ENCODE peak calls at places on chromosomes 2 and 18, in seven cellular contexts. Z, M, C, K, Q, L and A are unnamed samples.

GRCh38 chr2:215137741-215138340 is 585 bp downstream of the ABCA12 start:
- DNase-seq in Z (peak), M (no peak), C (no peak), K (peak), Q (no peak), L (peak), A (no peak)

GRCh38 chr2:60764736-60765534 is 8.9 kb downstream of the PAPOLG start:
- DNase-seq in Z (no peak), M (no peak), C (no peak), K (peak), Q (no peak), L (peak), A (no peak)

GRCh38 chr2:136131961-136132839 is 14.3 kb upstream of the CXCR4 start:
- DNase-seq in Z (no peak), M (no peak), C (no peak), K (no peak), Q (no peak), L (no peak), A (peak)

GRCh38 chr2:197575987-197576386 is 60.1 kb downstream of the MOB4 start:
- DNase-seq in Z (no peak), M (peak), C (no peak), K (peak), Q (no peak), L (peak), A (no peak)

GRCh38 chr2:122179492-122180070 is 424.1 kb downstream of the TSN start:
- DNase-seq in Z (no peak), M (no peak), C (no peak), K (no peak), Q (no peak), L (no peak), A (no peak)

GRCh38 chr2:228689049-228689448 is 507.6 kb upstream of the SPHKAP start:
- DNase-seq in Z (no peak), M (peak), C (peak), K (peak), Q (peak), L (peak), A (no peak)

GRCh38 chr2:239355724-239356123 is 45.1 kb downstream of the HDAC4 start:
- DNase-seq in Z (no peak), M (no peak), C (no peak), K (no peak), Q (no peak), L (peak), A (no peak)

GRCh38 chr2:47288864-47289263 is 114.1 kb upstream of the MSH2 start:
- DNase-seq in Z (no peak), M (no peak), C (no peak), K (peak), Q (no peak), L (peak), A (no peak)

GRCh38 chr2:223944166-223944703 is 900 bp downstream of the WDFY1 start:
- DNase-seq in Z (no peak), M (peak), C (peak), K (peak), Q (peak), L (peak), A (no peak)

GRCh38 chr18:3554091-3554601 is 104.2 kb downstream of the TGIF1 start:
- DNase-seq in Z (no peak), M (peak), C (peak), K (no peak), Q (peak), L (no peak), A (no peak)

GRCh38 chr2:85911097-85911496 is 22.3 kb upstream of the ST3GAL5 start:
- DNase-seq in Z (no peak), M (no peak), C (no peak), K (no peak), Q (no peak), L (no peak), A (no peak)

GRCh38 chr2:43484323-43484930 is 111.4 kb downstream of the THADA start:
- DNase-seq in Z (peak), M (peak), C (peak), K (peak), Q (peak), L (peak), A (peak)

GRCh38 chr2:184692137-184692734 is 93.9 kb downstream of the ZNF804A start:
- DNase-seq in Z (no peak), M (no peak), C (no peak), K (no peak), Q (no peak), L (peak), A (peak)

GRCh38 chr2:195782156-195782555 is 125.1 kb downstream of the SLC39A10 start:
- DNase-seq in Z (no peak), M (no peak), C (no peak), K (peak), Q (no peak), L (peak), A (no peak)

GRCh38 chr2:195779491-195779890 is 122.5 kb downstream of the SLC39A10 start:
- DNase-seq in Z (no peak), M (no peak), C (no peak), K (peak), Q (peak), L (no peak), A (no peak)
- TF ChIP-seq EZH2phosphoT487 in Z (no peak), M (no peak), C (no peak), K (no peak), Q (no peak), L (no peak), A (no peak)

GRCh38 chr2:99555410-99555809 is 65.6 kb upstream of the REV1 start:
- DNase-seq in Z (no peak), M (no peak), C (no peak), K (no peak), Q (peak), L (no peak), A (no peak)

GRCh38 chr2:99550368-99550767 is 60.6 kb upstream of the REV1 start:
- DNase-seq in Z (no peak), M (no peak), C (no peak), K (no peak), Q (peak), L (no peak), A (no peak)

GRCh38 chr2:99554238-99554637 is 64.4 kb upstream of the REV1 start:
- DNase-seq in Z (no peak), M (peak), C (peak), K (no peak), Q (peak), L (no peak), A (no peak)

GRCh38 chr2:99552529-99552928 is 62.7 kb upstream of the REV1 start:
- DNase-seq in Z (no peak), M (no peak), C (no peak), K (no peak), Q (no peak), L (no peak), A (no peak)
- TF ChIP-seq EZH2phosphoT487 in Z (no peak), M (no peak), C (no peak), K (no peak), Q (no peak), L (no peak), A (no peak)

GRCh38 chr2:193966590-193966989 is 1690.4 kb upstream of the SLC39A10 start:
- DNase-seq in Z (peak), M (peak), C (peak), K (peak), Q (peak), L (peak), A (no peak)
- TF ChIP-seq EZH2phosphoT487 in Z (no peak), M (no peak), C (no peak), K (no peak), Q (no peak), L (no peak), A (no peak)

GRCh38 chr2:191845876-191846786 is 757 bp downstream of the CAVIN2 start:
- DNase-seq in Z (no peak), M (no peak), C (no peak), K (no peak), Q (no peak), L (no peak), A (no peak)
- TF ChIP-seq EZH2phosphoT487 in Z (no peak), M (no peak), C (no peak), K (no peak), Q (no peak), L (no peak), A (no peak)

DNA sequence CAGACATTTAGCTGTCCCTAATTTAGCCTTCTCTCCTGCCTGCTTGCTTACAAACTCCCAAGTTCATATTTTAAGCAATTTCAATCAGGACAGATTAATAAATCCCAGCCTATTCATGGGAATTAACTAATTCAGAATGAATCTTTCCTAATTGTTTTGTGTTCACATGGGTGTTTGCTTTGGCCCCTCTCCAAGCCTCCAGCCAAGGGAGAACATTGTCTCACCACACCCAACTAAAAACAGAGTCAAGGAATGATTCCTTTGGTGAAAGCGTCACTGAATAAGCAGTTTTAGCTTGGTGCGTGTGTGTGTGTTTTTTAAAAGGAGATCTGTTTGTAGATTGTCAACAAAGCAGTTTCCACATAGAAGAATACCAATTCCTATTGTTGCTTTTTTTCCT is 43.0 kb upstream of the DSG1 start:
- DNase-seq in Z (peak), M (no peak), C (no peak), K (peak), Q (no peak), L (no peak), A (no peak)
- TF ChIP-seq EZH2phosphoT487 in Z (no peak), M (no peak), C (no peak), K (no peak), Q (no peak), L (no peak), A (no peak)

GRCh38 chr2:196172976-196173375 is 1.6 kb upstream of the STK17B start:
- DNase-seq in Z (no peak), M (no peak), C (no peak), K (no peak), Q (no peak), L (no peak), A (no peak)

GRCh38 chr2:196176142-196176738 is 4.9 kb upstream of the STK17B start:
- DNase-seq in Z (no peak), M (no peak), C (no peak), K (no peak), Q (no peak), L (no peak), A (peak)

GRCh38 chr2:196173505-196173904 is 2.1 kb upstream of the STK17B start:
- DNase-seq in Z (no peak), M (no peak), C (no peak), K (no peak), Q (no peak), L (no peak), A (no peak)

GRCh38 chr2:196171946-196172345 is 568 bp upstream of the STK17B start:
- DNase-seq in Z (no peak), M (no peak), C (no peak), K (no peak), Q (no peak), L (no peak), A (no peak)

DNA sequence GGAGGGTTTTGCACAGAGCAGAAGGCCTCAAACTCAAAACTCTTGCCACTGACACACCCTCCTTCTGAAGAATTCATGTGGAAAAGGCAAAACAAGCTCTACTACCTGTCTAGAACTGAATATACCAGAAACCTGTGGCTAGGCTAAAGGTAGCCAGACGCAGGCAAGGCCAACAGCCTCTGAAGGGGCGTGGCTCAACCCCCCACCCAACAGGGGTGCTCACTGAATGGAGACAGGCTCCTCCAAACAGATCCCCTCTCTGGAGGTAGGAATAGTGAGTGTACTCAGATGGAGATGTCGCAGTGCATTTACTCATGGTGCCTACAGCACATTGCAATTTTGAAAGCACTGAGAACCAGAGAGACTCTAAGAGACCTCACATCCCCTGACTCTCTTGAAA is 3.0 kb upstream of the STK17B start:
- DNase-seq in Z (no peak), M (no peak), C (no peak), K (no peak), Q (peak), L (no peak), A (peak)
- TF ChIP-seq EZH2phosphoT487 in Z (no peak), M (no peak), C (no peak), K (no peak), Q (no peak), L (no peak), A (no peak)

GRCh38 chr18:22320155-22320554 is 97.6 kb downstream of the CTAGE1 start:
- DNase-seq in Z (no peak), M (no peak), C (peak), K (no peak), Q (no peak), L (no peak), A (no peak)

GRCh38 chr18:22325396-22325795 is 92.3 kb downstream of the CTAGE1 start:
- DNase-seq in Z (no peak), M (no peak), C (no peak), K (no peak), Q (no peak), L (no peak), A (no peak)

GRCh38 chr18:22322251-22322691 is 95.4 kb downstream of the CTAGE1 start:
- DNase-seq in Z (no peak), M (no peak), C (no peak), K (no peak), Q (no peak), L (no peak), A (no peak)

GRCh38 chr18:22320736-22321135 is 97.0 kb downstream of the CTAGE1 start:
- DNase-seq in Z (no peak), M (no peak), C (no peak), K (no peak), Q (no peak), L (no peak), A (no peak)

GRCh38 chr18:22324191-22325131 is 93.3 kb downstream of the CTAGE1 start:
- DNase-seq in Z (no peak), M (peak), C (peak), K (no peak), Q (peak), L (peak), A (no peak)
- TF ChIP-seq EZH2phosphoT487 in Z (no peak), M (no peak), C (peak), K (no peak), Q (no peak), L (no peak), A (no peak)